ENCODE peak calls at places on chromosomes 4 and X, in five cellular contexts. L, W, E, K and J are unnamed samples.

GRCh38 chrX:24298191-24298590 is 15.7 kb downstream of the SUPT20HL2 start:
- DNase-seq in L (peak; percentile 53), W (no peak), E (peak; percentile 47), K (no peak), J (no peak)

GRCh38 chrX:143634701-143635442 is 1.0 kb downstream of the SLITRK4 start:
- DNase-seq in E (peak; percentile 53), L (peak; percentile 58), W (no peak), K (no peak), J (no peak)

GRCh38 chr4:59537231-59537886 is 1662.8 kb upstream of the ADGRL3 start:
- DNase-seq in L (no peak), K (no peak), E (no peak), W (no peak), J (no peak)

GRCh38 chr4:105666693-105667092 is 41.8 kb downstream of the INTS12 start:
- DNase-seq in K (no peak), E (peak; percentile 30), L (peak; percentile 55), W (no peak), J (peak; percentile 18)

GRCh38 chr4:42412251-42412650 is 15.0 kb downstream of the SHISA3 start:
- DNase-seq in W (no peak), L (no peak), K (no peak), E (no peak), J (peak; percentile 78)

GRCh38 chrX:73262991-73263390 is 48.3 kb upstream of the NAP1L2 start:
- DNase-seq in E (no peak), K (no peak), L (peak; percentile 20), W (no peak), J (peak; percentile 0)

GRCh38 chr4:3752022-3752421 is 14.2 kb upstream of the ADRA2C start:
- DNase-seq in E (no peak), W (no peak), L (no peak), K (no peak), J (no peak)

GRCh38 chr4:184331155-184331995 is 113.7 kb upstream of the ENPP6 start:
- DNase-seq in W (peak; percentile 85), L (no peak), E (no peak), K (no peak), J (no peak)

GRCh38 chr4:176745902-176746301 is 46.8 kb downstream of the VEGFC start:
- DNase-seq in W (no peak), L (no peak), K (no peak), E (no peak), J (no peak)

GRCh38 chrX:80765226-80765625 is 44.5 kb downstream of the BRWD3 start:
- DNase-seq in W (no peak), E (no peak), K (no peak), L (no peak), J (peak; percentile 15)

GRCh38 chrX:132488819-132489255 is at the start of gene MBNL3:
- DNase-seq in W (peak; percentile 64), L (peak; percentile 73), E (peak; percentile 80), K (no peak), J (no peak)

GRCh38 chrX:146956760-146957159 is 142.2 kb upstream of the CXorf51A start:
- DNase-seq in K (no peak), E (no peak), W (no peak), L (no peak), J (no peak)

GRCh38 chrX:17621566-17622270 is 115.6 kb upstream of the SCML1 start:
- DNase-seq in K (no peak), E (no peak), W (no peak), L (no peak), J (no peak)

DNA sequence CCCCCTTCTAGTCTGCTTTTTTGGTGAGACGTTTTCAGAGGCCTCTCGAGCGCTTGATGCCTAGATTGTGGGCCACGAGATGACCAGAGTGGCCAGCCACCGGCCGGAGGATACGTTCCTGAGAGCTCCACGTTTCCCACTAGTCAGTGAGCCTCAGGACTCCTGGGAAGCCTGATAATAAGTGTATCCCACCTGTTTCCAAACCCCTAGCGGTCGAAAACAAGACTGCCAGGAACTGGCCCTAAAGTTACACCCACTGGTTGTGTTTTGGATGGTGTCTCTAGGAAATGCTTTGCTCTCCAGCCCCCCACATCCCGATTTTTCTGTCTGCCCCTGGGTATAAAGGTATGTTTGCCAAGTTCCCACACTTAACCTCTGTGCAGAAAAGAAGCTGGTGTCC is 4.6 kb upstream of the RS1 start:
- DNase-seq in K (no peak), L (peak; percentile 47), W (peak; percentile 20), E (peak; percentile 32), J (no peak)
- TF ChIP-seq CTCF in K (no peak), L (peak; percentile 52), W (peak; percentile 9), E (peak; percentile 33), J (peak; percentile 43)

GRCh38 chr4:129213692-129214091 is 117.7 kb downstream of the C4orf33 start:
- DNase-seq in K (no peak), W (no peak), L (no peak), E (peak; percentile 12), J (no peak)

GRCh38 chr4:129223955-129224354 is 128.0 kb downstream of the C4orf33 start:
- DNase-seq in W (no peak), E (no peak), L (no peak), K (no peak), J (no peak)

GRCh38 chr4:129218355-129218754 is 122.4 kb downstream of the C4orf33 start:
- DNase-seq in E (peak; percentile 21), L (peak; percentile 47), W (no peak), K (no peak), J (no peak)

GRCh38 chr4:129220254-129220653 is 124.3 kb downstream of the C4orf33 start:
- DNase-seq in L (no peak), E (no peak), K (no peak), W (no peak), J (no peak)

DNA sequence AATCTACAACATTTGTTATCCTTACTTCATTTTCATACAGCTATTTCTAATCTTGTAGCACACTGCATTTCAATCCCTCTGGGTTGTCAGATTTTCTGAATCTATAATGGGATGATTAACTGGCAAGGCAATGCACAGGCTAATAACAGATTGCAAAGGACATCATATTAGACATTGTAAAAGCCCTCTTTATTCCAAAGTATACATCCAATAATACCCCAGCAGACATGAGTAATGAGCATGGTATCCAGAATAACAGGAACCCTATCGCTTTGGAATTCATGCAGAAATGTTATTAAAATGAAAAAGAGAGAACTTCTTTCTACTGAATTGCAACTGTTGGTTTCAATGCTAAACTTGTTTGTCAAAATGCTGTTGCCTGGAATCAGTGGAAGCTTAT is 122.9 kb downstream of the C4orf33 start:
- DNase-seq in W (no peak), E (no peak), L (no peak), K (no peak), J (peak; percentile 31)
- H3K4me3 ChIP-seq in W (no peak overlapping the region), E (no peak overlapping the region), L (no peak overlapping the region), K (no peak overlapping the region), J (no peak overlapping the region)

GRCh38 chr4:40305329-40306193 is 29.6 kb upstream of the CHRNA9 start:
- DNase-seq in L (no peak), K (peak; percentile 85), E (no peak), W (no peak), J (no peak)
- TF ChIP-seq CTCF in L (no peak), K (peak; percentile 19), E (no peak), W (no peak), J (no peak)

GRCh38 chr4:8270912-8271815 is 1.6 kb downstream of the HTRA3 start:
- DNase-seq in L (no peak), K (no peak), E (no peak), W (no peak), J (no peak)
- H3K4me3 ChIP-seq in L (no peak overlapping the region), K (no peak overlapping the region), E (no peak overlapping the region), W (no peak overlapping the region), J (peak overlapping the region; percentile 32)

DNA sequence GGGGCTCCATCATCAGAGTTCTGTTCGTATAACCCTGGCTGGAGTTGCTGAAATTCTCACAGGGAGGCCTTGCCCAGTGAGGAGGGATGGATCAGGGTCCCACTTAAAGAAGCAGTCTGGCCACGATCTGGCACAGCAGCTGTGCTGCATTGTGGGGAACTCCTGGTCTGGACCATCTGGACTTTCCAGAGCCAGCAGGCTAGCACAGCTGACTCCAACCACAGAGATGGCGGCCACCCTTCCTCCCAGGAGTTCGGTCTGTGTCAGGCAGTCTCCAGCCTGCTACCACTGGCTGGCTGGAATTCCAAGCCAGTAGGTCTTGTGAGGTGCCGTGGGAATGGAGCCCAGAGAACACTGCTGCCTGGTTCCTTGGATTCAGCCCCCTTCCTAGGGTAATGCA is 62.0 kb downstream of the SLAIN2 start:
- DNase-seq in E (no peak), K (no peak), L (no peak), W (no peak), J (no peak)
- TF ChIP-seq CTCF in E (no peak), K (no peak), L (no peak), W (no peak), J (no peak)

DNA sequence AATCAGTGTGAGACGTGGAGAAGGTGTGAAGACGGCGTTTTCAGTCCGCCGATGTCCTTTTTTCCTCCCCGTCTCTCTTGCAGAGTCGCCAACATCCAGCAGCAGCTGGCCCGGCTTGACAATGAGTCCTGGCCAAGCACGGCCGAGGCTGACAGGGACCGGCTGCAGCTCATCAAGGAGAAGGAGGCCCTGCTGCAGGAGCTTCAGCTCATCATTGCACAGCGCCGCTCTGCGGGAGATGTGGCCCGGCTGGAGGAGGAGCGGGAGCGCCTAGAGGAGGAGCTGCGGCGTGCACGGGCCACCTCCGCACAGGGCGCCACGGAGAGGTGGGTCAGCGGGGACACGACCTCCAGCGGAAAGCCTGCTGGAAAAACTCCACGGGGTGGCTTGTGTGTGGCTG is 47.1 kb upstream of the CLCN4 start:
- DNase-seq in E (no peak), W (no peak), L (no peak), K (no peak), J (no peak)
- H3K4me3 ChIP-seq in E (no peak overlapping the region), W (no peak overlapping the region), L (no peak overlapping the region), K (no peak overlapping the region), J (no peak overlapping the region)